ENCODE peak calls at places on chromosomes 3 and 15, in six cellular contexts. One of them, this sample, is unnamed.

GRCh38 chr15:97461212-97461611 is 499.3 kb upstream of the ARRDC4 start:
- DNase-seq in trophoblast cell: no peak
- DNase-seq in mesenchymal stem cell: peak; percentile 30
- DNase-seq in H9: no peak
- DNase-seq in H1: no peak
- DNase-seq in IMR-90: no peak
- DNase-seq in this sample: no peak

GRCh38 chr3:188385295-188385694 is 231.3 kb downstream of the LPP start:
- DNase-seq in trophoblast cell: peak; percentile 85
- DNase-seq in H9: no peak
- DNase-seq in mesenchymal stem cell: peak; percentile 53
- DNase-seq in IMR-90: no peak
- DNase-seq in H1: no peak
- DNase-seq in this sample: no peak

GRCh38 chr3:194340757-194341400 is 10.2 kb downstream of the CPN2 start:
- DNase-seq in H9: peak; percentile 83
- DNase-seq in mesenchymal stem cell: no peak
- DNase-seq in trophoblast cell: no peak
- DNase-seq in H1: no peak
- DNase-seq in IMR-90: no peak
- DNase-seq in this sample: no peak

GRCh38 chr3:194148383-194148782 is 12.4 kb downstream of the HES1 start:
- DNase-seq in H9: no peak
- DNase-seq in mesenchymal stem cell: no peak
- DNase-seq in IMR-90: peak; percentile 34
- DNase-seq in trophoblast cell: no peak
- DNase-seq in H1: no peak
- DNase-seq in this sample: no peak

GRCh38 chr3:55923207-55923606 is 436.1 kb upstream of the WNT5A start:
- DNase-seq in H1: no peak
- DNase-seq in IMR-90: no peak
- DNase-seq in mesenchymal stem cell: no peak
- DNase-seq in trophoblast cell: no peak
- DNase-seq in H9: no peak
- DNase-seq in this sample: no peak

GRCh38 chr15:52140646-52141045 is 28.1 kb upstream of the BCL2L10 start:
- DNase-seq in IMR-90: no peak
- DNase-seq in mesenchymal stem cell: no peak
- DNase-seq in trophoblast cell: no peak
- DNase-seq in H9: no peak
- DNase-seq in H1: no peak
- DNase-seq in this sample: no peak

GRCh38 chr3:187072582-187072981 is 66.7 kb downstream of the RPL39L start:
- DNase-seq in H9: no peak
- DNase-seq in IMR-90: no peak
- DNase-seq in trophoblast cell: peak; percentile 38
- DNase-seq in mesenchymal stem cell: no peak
- DNase-seq in H1: no peak
- DNase-seq in this sample: no peak

GRCh38 chr3:128424508-128425069 is 42.1 kb downstream of the DNAJB8 start:
- DNase-seq in H9: no peak
- DNase-seq in H1: no peak
- DNase-seq in trophoblast cell: no peak
- DNase-seq in mesenchymal stem cell: peak; percentile 92
- DNase-seq in IMR-90: peak; percentile 54
- DNase-seq in this sample: no peak

GRCh38 chr3:194098036-194098871 is 37.7 kb upstream of the HES1 start:
- DNase-seq in IMR-90: no peak
- DNase-seq in H9: no peak
- DNase-seq in trophoblast cell: peak; percentile 9
- DNase-seq in mesenchymal stem cell: no peak
- DNase-seq in H1: no peak
- DNase-seq in this sample: no peak

GRCh38 chr3:171028025-171028778 is 1.7 kb upstream of the SLC2A2 start:
- DNase-seq in trophoblast cell: peak; percentile 76
- DNase-seq in mesenchymal stem cell: peak; percentile 75
- DNase-seq in H1: peak; percentile 38
- DNase-seq in H9: peak; percentile 81
- DNase-seq in IMR-90: peak; percentile 92
- DNase-seq in this sample: peak; percentile 15

GRCh38 chr3:185630182-185630622 is 44.1 kb downstream of the SENP2 start:
- DNase-seq in H9: no peak
- DNase-seq in trophoblast cell: no peak
- DNase-seq in IMR-90: peak; percentile 53
- DNase-seq in H1: no peak
- DNase-seq in mesenchymal stem cell: peak; percentile 33
- DNase-seq in this sample: no peak

GRCh38 chr15:94445529-94446160 is 214.3 kb downstream of the MCTP2 start:
- DNase-seq in H9: no peak
- DNase-seq in H1: no peak
- DNase-seq in mesenchymal stem cell: peak; percentile 92
- DNase-seq in trophoblast cell: peak; percentile 1
- DNase-seq in IMR-90: no peak
- DNase-seq in this sample: no peak

GRCh38 chr15:77597804-77598453 is 34.8 kb downstream of the LINGO1 start:
- DNase-seq in mesenchymal stem cell: peak; percentile 38
- DNase-seq in IMR-90: no peak
- DNase-seq in H9: no peak
- DNase-seq in trophoblast cell: no peak
- DNase-seq in H1: no peak
- DNase-seq in this sample: no peak

GRCh38 chr3:90241481-90241880 is 1134.1 kb downstream of the EPHA3 start:
- DNase-seq in trophoblast cell: no peak
- DNase-seq in H1: no peak
- DNase-seq in H9: no peak
- DNase-seq in mesenchymal stem cell: no peak
- DNase-seq in IMR-90: no peak
- DNase-seq in this sample: no peak

GRCh38 chr3:172241385-172241784 is 202.0 kb downstream of the FNDC3B start:
- DNase-seq in IMR-90: no peak
- DNase-seq in H1: no peak
- DNase-seq in trophoblast cell: no peak
- DNase-seq in H9: no peak
- DNase-seq in mesenchymal stem cell: no peak
- DNase-seq in this sample: no peak
- H4K91ac ChIP-seq in IMR-90: no peak overlapping the region
- H4K91ac ChIP-seq in H1: no peak overlapping the region
- H4K91ac ChIP-seq in trophoblast cell: no peak overlapping the region
- H4K91ac ChIP-seq in H9: no peak overlapping the region
- H4K91ac ChIP-seq in mesenchymal stem cell: no peak overlapping the region
- H4K91ac ChIP-seq in this sample: no peak overlapping the region

GRCh38 chr3:35677797-35678196 is 38.5 kb downstream of the ARPP21 start:
- DNase-seq in H9: no peak
- DNase-seq in IMR-90: no peak
- DNase-seq in mesenchymal stem cell: no peak
- DNase-seq in H1: no peak
- DNase-seq in trophoblast cell: peak; percentile 20
- DNase-seq in this sample: no peak

GRCh38 chr3:35680866-35681650 is 41.7 kb downstream of the ARPP21 start:
- DNase-seq in H9: no peak
- DNase-seq in IMR-90: no peak
- DNase-seq in mesenchymal stem cell: no peak
- DNase-seq in trophoblast cell: no peak
- DNase-seq in H1: no peak
- DNase-seq in this sample: no peak

GRCh38 chr3:35678552-35679220 is 39.4 kb downstream of the ARPP21 start:
- DNase-seq in H1: no peak
- DNase-seq in IMR-90: no peak
- DNase-seq in mesenchymal stem cell: no peak
- DNase-seq in trophoblast cell: no peak
- DNase-seq in H9: no peak
- DNase-seq in this sample: no peak

GRCh38 chr3:35675621-35676020 is 36.3 kb downstream of the ARPP21 start:
- DNase-seq in trophoblast cell: no peak
- DNase-seq in mesenchymal stem cell: no peak
- DNase-seq in H9: no peak
- DNase-seq in IMR-90: no peak
- DNase-seq in H1: no peak
- DNase-seq in this sample: no peak

GRCh38 chr3:35679409-35680080 is 40.2 kb downstream of the ARPP21 start:
- DNase-seq in mesenchymal stem cell: no peak
- DNase-seq in trophoblast cell: no peak
- DNase-seq in H1: no peak
- DNase-seq in IMR-90: no peak
- DNase-seq in H9: no peak
- DNase-seq in this sample: no peak
- H3K9ac ChIP-seq in mesenchymal stem cell: no peak overlapping the region
- H3K9ac ChIP-seq in trophoblast cell: no peak overlapping the region
- H3K9ac ChIP-seq in H1: no peak overlapping the region
- H3K9ac ChIP-seq in IMR-90: no peak overlapping the region
- H3K9ac ChIP-seq in H9: no peak overlapping the region
- H3K9ac ChIP-seq in this sample: no peak overlapping the region

GRCh38 chr3:119360046-119360445 is 65.9 kb downstream of the ARHGAP31 start:
- DNase-seq in mesenchymal stem cell: no peak
- DNase-seq in trophoblast cell: peak; percentile 53
- DNase-seq in IMR-90: no peak
- DNase-seq in H9: no peak
- DNase-seq in H1: no peak
- DNase-seq in this sample: no peak
- H4K91ac ChIP-seq in mesenchymal stem cell: no peak overlapping the region
- H4K91ac ChIP-seq in trophoblast cell: peak overlapping the region; percentile 83
- H4K91ac ChIP-seq in IMR-90: no peak overlapping the region
- H4K91ac ChIP-seq in H9: no peak overlapping the region
- H4K91ac ChIP-seq in H1: peak overlapping the region; percentile 75
- H4K91ac ChIP-seq in this sample: no peak overlapping the region

GRCh38 chr3:71423151-71423906 is 160.2 kb downstream of the FOXP1 start:
- DNase-seq in IMR-90: no peak
- DNase-seq in trophoblast cell: no peak
- DNase-seq in mesenchymal stem cell: no peak
- DNase-seq in H1: no peak
- DNase-seq in H9: no peak
- DNase-seq in this sample: no peak
- H3K9ac ChIP-seq in IMR-90: no peak overlapping the region
- H3K9ac ChIP-seq in trophoblast cell: no peak overlapping the region
- H3K9ac ChIP-seq in mesenchymal stem cell: no peak overlapping the region
- H3K9ac ChIP-seq in H1: no peak overlapping the region
- H3K9ac ChIP-seq in H9: no peak overlapping the region
- H3K9ac ChIP-seq in this sample: no peak overlapping the region

DNA sequence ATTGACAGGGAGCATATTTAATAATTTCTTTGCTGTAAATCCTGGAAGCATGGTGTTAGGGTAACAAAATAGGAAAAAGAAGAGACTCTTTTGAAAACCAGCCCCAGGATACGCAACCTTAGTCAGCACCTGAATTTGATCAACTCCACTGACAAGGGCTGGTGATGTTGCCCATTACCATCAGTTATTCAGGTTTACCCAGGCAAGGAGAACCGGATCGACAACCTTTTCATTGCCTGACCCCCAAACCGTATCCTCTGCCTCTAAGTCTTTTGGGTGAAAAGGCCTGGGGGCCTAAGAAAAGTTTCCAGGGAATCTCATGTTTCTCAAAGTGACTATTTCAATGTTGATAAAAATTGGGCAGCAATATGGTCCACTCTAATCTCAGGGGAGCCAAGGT is 313.3 kb downstream of the KBTBD8 start:
- DNase-seq in mesenchymal stem cell: no peak
- DNase-seq in H9: no peak
- DNase-seq in trophoblast cell: no peak
- DNase-seq in IMR-90: no peak
- DNase-seq in H1: no peak
- DNase-seq in this sample: no peak
- H4K91ac ChIP-seq in mesenchymal stem cell: no peak overlapping the region
- H4K91ac ChIP-seq in H9: no peak overlapping the region
- H4K91ac ChIP-seq in trophoblast cell: peak overlapping the region; percentile 32
- H4K91ac ChIP-seq in IMR-90: no peak overlapping the region
- H4K91ac ChIP-seq in H1: no peak overlapping the region
- H4K91ac ChIP-seq in this sample: no peak overlapping the region

DNA sequence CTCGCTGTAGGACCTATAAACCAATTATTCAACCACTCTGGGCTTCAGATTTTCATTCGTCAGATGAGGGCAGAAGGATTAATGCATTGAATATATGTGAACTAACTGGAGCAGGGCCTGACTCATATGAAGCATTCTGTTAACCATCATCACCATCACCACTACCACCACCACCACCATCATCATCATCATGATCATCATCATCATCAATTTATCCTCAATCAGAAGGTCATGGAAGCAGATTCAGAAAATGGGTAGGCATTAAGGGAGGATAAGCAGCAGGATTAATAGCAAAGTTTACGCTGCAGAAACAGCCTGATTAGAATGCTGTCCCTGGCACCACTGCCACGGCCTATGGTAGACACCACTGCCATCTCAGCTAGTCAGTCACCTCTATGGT is 407.5 kb upstream of the THBS1 start:
- DNase-seq in mesenchymal stem cell: no peak
- DNase-seq in H1: no peak
- DNase-seq in H9: no peak
- DNase-seq in trophoblast cell: no peak
- DNase-seq in IMR-90: no peak
- DNase-seq in this sample: no peak
- H3K9ac ChIP-seq in mesenchymal stem cell: no peak overlapping the region
- H3K9ac ChIP-seq in H1: no peak overlapping the region
- H3K9ac ChIP-seq in H9: no peak overlapping the region
- H3K9ac ChIP-seq in trophoblast cell: no peak overlapping the region
- H3K9ac ChIP-seq in IMR-90: peak overlapping the region; percentile 70
- H3K9ac ChIP-seq in this sample: no peak overlapping the region

GRCh38 chr15:31339558-31339895 is 12.9 kb downstream of the KLF13 start:
- DNase-seq in H1: no peak
- DNase-seq in mesenchymal stem cell: no peak
- DNase-seq in trophoblast cell: no peak
- DNase-seq in IMR-90: no peak
- DNase-seq in H9: no peak
- DNase-seq in this sample: no peak

GRCh38 chr15:31338879-31339557 is 12.4 kb downstream of the KLF13 start:
- DNase-seq in mesenchymal stem cell: peak; percentile 81
- DNase-seq in H1: no peak
- DNase-seq in IMR-90: peak; percentile 79
- DNase-seq in H9: peak; percentile 47
- DNase-seq in trophoblast cell: peak; percentile 52
- DNase-seq in this sample: no peak

GRCh38 chr15:31337352-31338031 is 10.9 kb downstream of the KLF13 start:
- DNase-seq in mesenchymal stem cell: no peak
- DNase-seq in H9: no peak
- DNase-seq in H1: no peak
- DNase-seq in trophoblast cell: no peak
- DNase-seq in IMR-90: no peak
- DNase-seq in this sample: no peak

GRCh38 chr15:31336943-31337295 is 10.3 kb downstream of the KLF13 start:
- DNase-seq in H1: no peak
- DNase-seq in H9: no peak
- DNase-seq in IMR-90: no peak
- DNase-seq in trophoblast cell: peak; percentile 82
- DNase-seq in mesenchymal stem cell: no peak
- DNase-seq in this sample: no peak

GRCh38 chr15:31338318-31338878 is 11.8 kb downstream of the KLF13 start:
- DNase-seq in H1: no peak
- DNase-seq in trophoblast cell: no peak
- DNase-seq in H9: no peak
- DNase-seq in mesenchymal stem cell: no peak
- DNase-seq in IMR-90: no peak
- DNase-seq in this sample: no peak
- H4K91ac ChIP-seq in H1: no peak overlapping the region
- H4K91ac ChIP-seq in trophoblast cell: no peak overlapping the region
- H4K91ac ChIP-seq in H9: no peak overlapping the region
- H4K91ac ChIP-seq in mesenchymal stem cell: no peak overlapping the region
- H4K91ac ChIP-seq in IMR-90: no peak overlapping the region
- H4K91ac ChIP-seq in this sample: no peak overlapping the region